ENCODE peak calls at places on chromosome 3, in eight cellular contexts. Z, K, E, M, R, F, N and L are unnamed samples.

GRCh38 chr3:171838218-171838720 is 4.9 kb upstream of the TMEM212 start:
- DNase-seq in E (no peak), R (no peak), K (no peak), Z (no peak), M (no peak), N (no peak), F (peak), L (peak)

GRCh38 chr3:169454823-169455222 is 208.7 kb downstream of the MECOM start:
- DNase-seq in R (no peak), E (no peak), K (no peak), N (no peak), F (no peak), Z (no peak), M (no peak), L (peak)

GRCh38 chr3:150292891-150293290 is 115.2 kb upstream of the TSC22D2 start:
- DNase-seq in K (no peak), F (no peak), M (no peak), Z (no peak), R (no peak), N (no peak), E (no peak), L (peak)

GRCh38 chr3:127074900-127075360 is 92.0 kb downstream of the PLXNA1 start:
- DNase-seq in N (no peak), M (peak), K (peak), R (peak), F (no peak), E (no peak), Z (no peak), L (peak)

GRCh38 chr3:43726511-43726910 is 35.8 kb downstream of the ABHD5 start:
- DNase-seq in R (no peak), Z (no peak), K (no peak), F (no peak), N (no peak), M (no peak), E (no peak), L (peak)

GRCh38 chr3:30228302-30228631 is 378.1 kb upstream of the TGFBR2 start:
- DNase-seq in E (no peak), N (no peak), R (no peak), M (no peak), K (no peak), Z (no peak), F (no peak), L (no peak)

GRCh38 chr3:179760944-179761343 is 108.1 kb downstream of the USP13 start:
- DNase-seq in Z (peak), R (no peak), F (peak), N (peak), M (no peak), K (no peak), E (no peak), L (peak)

GRCh38 chr3:134711284-134711683 is 60.5 kb upstream of the KY start:
- DNase-seq in K (no peak), Z (no peak), M (no peak), N (no peak), R (no peak), E (no peak), F (no peak), L (peak)

GRCh38 chr3:99344216-99344615 is 294.2 kb upstream of the COL8A1 start:
- DNase-seq in F (no peak), K (no peak), M (no peak), E (no peak), N (no peak), R (no peak), Z (no peak), L (peak)

DNA sequence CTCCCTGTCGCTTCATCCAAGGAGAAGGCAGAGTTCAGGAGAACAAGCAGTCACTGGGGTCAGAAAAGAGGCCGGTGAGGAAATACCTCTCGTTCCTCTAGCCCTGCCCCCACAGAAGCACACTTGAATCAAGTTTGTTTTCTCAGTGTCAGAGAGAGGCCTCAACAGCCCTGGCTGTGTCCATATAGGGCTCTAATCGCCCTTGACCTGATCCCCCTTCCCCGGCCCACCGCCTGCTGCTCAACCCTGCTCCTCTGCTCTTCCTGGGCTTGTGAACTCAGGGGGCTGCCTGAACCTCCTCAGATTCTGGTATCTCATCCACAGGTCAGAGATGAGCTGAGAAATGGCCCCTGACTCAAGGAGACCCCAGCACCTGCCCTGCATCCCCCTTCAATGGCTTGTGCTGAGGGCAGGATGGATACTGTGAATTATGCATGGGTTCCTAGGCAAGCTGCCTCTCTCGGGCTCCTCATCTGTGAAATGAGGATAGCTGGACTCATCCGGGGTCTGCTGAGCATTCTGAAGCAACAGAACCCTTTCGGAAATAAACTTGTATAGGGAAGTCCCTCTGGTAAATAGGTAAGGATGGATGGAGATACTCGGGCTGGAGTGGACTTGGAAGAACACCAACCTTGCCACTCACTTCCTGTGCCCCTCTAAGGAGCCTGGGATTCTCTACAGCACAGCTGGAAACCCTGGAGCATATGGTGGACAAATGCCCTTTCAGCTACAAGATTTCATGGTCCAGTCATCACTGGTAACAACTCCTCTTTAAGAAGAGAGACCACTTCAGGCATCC is 147.5 kb downstream of the STT3B start:
- DNase-seq in K (no peak), F (peak), Z (no peak), N (peak), E (no peak), R (no peak), M (no peak), L (no peak)
- TF ChIP-seq USF2 in K (no peak), F (no peak), Z (no peak), N (no peak), E (no peak), R (no peak), M (no peak), L (no peak)

GRCh38 chr3:143207338-143207961 is 87.9 kb downstream of the CHST2 start:
- DNase-seq in E (peak), F (no peak), R (no peak), K (peak), N (no peak), M (no peak), Z (no peak), L (peak)

GRCh38 chr3:143208976-143209714 is 89.6 kb downstream of the CHST2 start:
- DNase-seq in F (no peak), N (no peak), K (no peak), R (no peak), M (no peak), Z (no peak), E (no peak), L (no peak)

GRCh38 chr3:143203848-143204247 is 84.3 kb downstream of the CHST2 start:
- DNase-seq in N (no peak), E (no peak), R (no peak), Z (no peak), M (no peak), F (no peak), K (no peak), L (peak)

GRCh38 chr3:143206955-143207337 is 87.4 kb downstream of the CHST2 start:
- DNase-seq in M (no peak), E (no peak), N (no peak), Z (no peak), K (no peak), R (no peak), F (no peak), L (no peak)

GRCh38 chr3:143209715-143210059 is 90.1 kb downstream of the CHST2 start:
- DNase-seq in M (no peak), N (no peak), K (no peak), E (no peak), Z (no peak), F (no peak), R (no peak), L (no peak)
- TF ChIP-seq USF2 in M (no peak), N (no peak), K (no peak), E (no peak), Z (no peak), F (no peak), R (no peak), L (no peak)

GRCh38 chr3:146040630-146041029 is 120.4 kb downstream of the PLOD2 start:
- DNase-seq in Z (no peak), R (no peak), K (no peak), M (no peak), N (no peak), E (no peak), F (no peak), L (no peak)

GRCh38 chr3:146047485-146047884 is 113.5 kb downstream of the PLOD2 start:
- DNase-seq in Z (no peak), M (no peak), N (no peak), E (no peak), K (no peak), F (no peak), R (no peak), L (no peak)

GRCh38 chr3:146044046-146044445 is 116.9 kb downstream of the PLOD2 start:
- DNase-seq in F (no peak), K (no peak), E (no peak), N (no peak), M (no peak), R (no peak), Z (no peak), L (no peak)
- TF ChIP-seq USF2 in F (no peak), K (no peak), E (no peak), N (no peak), M (no peak), R (no peak), Z (no peak), L (no peak)

GRCh38 chr3:155500429-155500828 is 206.9 kb upstream of the STRIT1 start:
- DNase-seq in N (no peak), K (no peak), Z (no peak), R (no peak), E (no peak), M (no peak), F (no peak), L (no peak)

DNA sequence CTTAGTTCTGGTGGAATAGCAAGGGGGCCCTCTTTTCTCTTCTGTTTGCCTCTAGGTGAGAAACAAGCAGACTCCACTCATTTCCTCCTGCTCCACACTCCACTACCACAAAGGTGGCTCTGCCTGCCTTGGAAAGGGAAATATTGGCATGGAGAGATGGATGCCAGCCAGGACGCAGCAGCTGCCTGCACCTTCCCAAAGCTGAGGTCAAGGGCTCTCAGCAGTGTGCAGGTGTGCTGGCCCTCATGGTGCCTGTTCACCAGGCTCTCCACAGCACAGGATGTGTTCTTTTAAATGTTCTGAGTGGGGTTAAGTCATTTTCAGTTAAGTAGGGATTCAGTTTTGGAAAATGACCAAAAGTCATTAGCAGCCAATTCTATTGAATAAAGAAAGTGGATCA is 211.2 kb upstream of the STRIT1 start:
- DNase-seq in M (no peak), Z (no peak), R (no peak), F (no peak), N (no peak), K (no peak), E (no peak), L (no peak)
- TF ChIP-seq USF2 in M (no peak), Z (no peak), R (no peak), F (no peak), N (no peak), K (no peak), E (no peak), L (no peak)

GRCh38 chr3:138497021-138497420 is 62.6 kb downstream of the ESYT3 start:
- DNase-seq in F (no peak), E (no peak), K (no peak), R (no peak), N (no peak), M (no peak), Z (no peak), L (no peak)

GRCh38 chr3:138497851-138498250 is 63.4 kb downstream of the ESYT3 start:
- DNase-seq in E (no peak), Z (no peak), F (no peak), K (no peak), N (no peak), M (no peak), R (no peak), L (peak)

GRCh38 chr3:138493804-138494606 is 59.6 kb downstream of the ESYT3 start:
- DNase-seq in E (no peak), F (no peak), M (no peak), K (no peak), R (no peak), Z (peak), N (no peak), L (peak)

GRCh38 chr3:138494607-138494929 is 60.2 kb downstream of the ESYT3 start:
- DNase-seq in R (no peak), K (no peak), N (no peak), M (no peak), Z (no peak), E (no peak), F (no peak), L (no peak)

DNA sequence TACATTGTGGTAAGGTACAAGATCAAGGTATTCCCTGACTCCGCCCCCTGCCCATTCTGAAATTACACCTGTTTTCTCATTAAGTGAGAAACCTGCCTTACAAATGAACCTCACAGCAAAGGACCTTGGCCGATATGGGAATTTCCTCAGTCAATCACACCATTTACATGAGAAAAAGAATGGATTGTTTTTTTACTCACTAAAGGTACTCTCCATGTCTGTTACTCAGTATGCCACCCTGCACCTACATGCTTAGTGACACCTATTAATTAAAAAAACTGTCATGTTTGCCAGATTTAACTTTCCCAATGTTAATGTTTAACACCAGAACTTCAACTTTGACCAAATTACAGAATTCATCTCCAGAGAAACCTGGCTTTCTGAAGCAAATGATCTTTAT is 62.0 kb downstream of the ESYT3 start:
- DNase-seq in Z (no peak), K (no peak), E (no peak), N (no peak), R (no peak), F (no peak), M (no peak), L (no peak)
- TF ChIP-seq USF2 in Z (no peak), K (no peak), E (no peak), N (no peak), R (no peak), F (no peak), M (no peak), L (no peak)

GRCh38 chr3:45320986-45321385 is 67.4 kb upstream of the LARS2 start:
- DNase-seq in F (no peak), R (no peak), K (no peak), E (no peak), M (no peak), N (no peak), Z (no peak), L (no peak)
- TF ChIP-seq USF2 in F (no peak), R (no peak), K (no peak), E (no peak), M (no peak), N (no peak), Z (no peak), L (no peak)

DNA sequence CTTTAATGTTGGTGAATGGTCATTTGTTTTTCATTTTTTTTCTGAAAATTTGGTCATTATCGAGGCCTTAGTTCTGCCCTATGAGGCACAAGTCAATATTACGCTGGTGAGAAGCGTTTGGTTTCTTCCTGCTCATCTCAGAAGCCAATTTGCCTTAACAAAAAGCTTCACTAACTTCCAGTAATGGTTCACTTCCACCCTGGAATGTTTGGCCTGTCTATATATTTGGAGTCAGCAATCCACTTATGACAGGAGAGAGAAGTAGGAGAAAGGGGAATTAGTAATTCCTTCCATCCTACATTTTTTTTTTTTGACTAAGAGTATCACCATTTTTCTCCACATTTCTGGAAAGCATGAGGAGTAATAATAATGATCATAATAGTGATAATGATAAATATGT is 124.4 kb downstream of the DIPK2A start:
- DNase-seq in E (no peak), N (no peak), M (no peak), R (no peak), F (no peak), K (no peak), Z (no peak), L (no peak)
- TF ChIP-seq USF2 in E (no peak), N (no peak), M (no peak), R (no peak), F (no peak), K (no peak), Z (no peak), L (no peak)